ENCODE peak calls at places on chromosome 18, in five cellular contexts. Q is cardiac muscle cell, K is SJSA1, G is sigmoid colon, S is coronary artery. X is an unnamed sample.

GRCh38 chr18:53254265-53254664 is 914.3 kb downstream of the DCC start:
- DNase-seq in K (no peak), S (no peak), Q (no peak), G (no peak), X (no peak)

GRCh38 chr18:28019425-28020108 is 157.4 kb downstream of the CDH2 start:
- DNase-seq in K (no peak), S (no peak), Q (no peak), G (no peak), X (no peak)

GRCh38 chr18:12637393-12637792 is 20.5 kb downstream of the SPIRE1 start:
- DNase-seq in K (no peak), G (no peak), Q (no peak), S (no peak), X (no peak)

GRCh38 chr18:24754572-24754971 is 294.1 kb downstream of the HRH4 start:
- DNase-seq in K (no peak), S (no peak), Q (peak), G (no peak), X (no peak)

GRCh38 chr18:32771871-32772499 is 838 bp downstream of the KLHL14 start:
- DNase-seq in G (peak), Q (peak), K (no peak), S (no peak), X (no peak)

GRCh38 chr18:9519431-9519830 is 44.1 kb downstream of the RALBP1 start:
- DNase-seq in Q (no peak), G (no peak), S (no peak), K (no peak), X (no peak)

GRCh38 chr18:59556265-59556664 is 141.0 kb downstream of the CCBE1 start:
- DNase-seq in Q (no peak), S (no peak), G (no peak), K (no peak), X (no peak)

GRCh38 chr18:57668021-57668420 is 46.4 kb upstream of the NARS1 start:
- DNase-seq in K (no peak), G (no peak), Q (no peak), S (no peak), X (peak)

GRCh38 chr18:32674491-32674890 is 98.3 kb downstream of the KLHL14 start:
- DNase-seq in S (no peak), K (no peak), Q (peak), G (no peak), X (no peak)

DNA sequence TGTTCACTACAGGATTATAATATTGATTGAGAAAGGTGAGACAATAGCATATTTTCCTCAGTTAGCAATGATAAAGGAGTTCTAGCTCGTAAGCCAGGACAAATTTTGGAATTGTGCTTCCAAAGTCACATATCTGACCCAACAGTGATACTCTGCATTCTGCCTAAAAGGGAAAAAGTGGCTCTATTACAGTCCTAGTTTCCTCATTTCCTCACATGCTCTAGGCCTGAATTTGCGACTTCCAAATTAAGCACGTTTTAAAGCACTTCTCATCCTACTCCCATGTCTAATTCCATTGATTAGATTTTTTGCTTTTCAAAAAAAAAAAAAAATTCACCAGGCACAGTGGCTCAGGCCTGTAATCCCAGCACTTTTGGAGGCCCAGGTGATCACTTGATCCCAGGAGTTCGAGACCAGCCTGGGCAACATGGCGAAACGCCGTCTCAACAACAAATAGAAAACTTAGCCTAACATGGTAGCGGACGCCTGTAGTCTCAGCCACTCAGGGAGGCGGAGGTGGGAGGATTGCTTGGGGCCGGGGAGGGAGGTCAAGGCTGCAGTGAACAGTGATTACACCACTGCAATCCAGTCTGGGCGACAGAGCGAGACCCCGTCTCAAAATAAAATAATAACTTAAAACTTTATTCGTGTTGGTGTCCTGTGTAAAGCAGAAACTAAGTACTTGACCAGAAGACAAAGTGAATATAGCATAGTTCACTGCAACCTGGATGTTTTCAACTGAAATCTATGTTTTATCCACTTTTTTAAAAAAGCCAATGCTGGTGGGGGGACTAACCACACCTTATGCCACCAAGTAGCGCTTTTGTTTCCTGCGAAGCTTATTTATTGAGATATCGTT is 1.5 kb downstream of the ESCO1 start:
- DNase-seq in G (no peak), K (no peak), S (no peak), Q (no peak), X (no peak)
- H3K27ac ChIP-seq in G (peak), K (no peak), S (peak), Q (peak), X (peak)

DNA sequence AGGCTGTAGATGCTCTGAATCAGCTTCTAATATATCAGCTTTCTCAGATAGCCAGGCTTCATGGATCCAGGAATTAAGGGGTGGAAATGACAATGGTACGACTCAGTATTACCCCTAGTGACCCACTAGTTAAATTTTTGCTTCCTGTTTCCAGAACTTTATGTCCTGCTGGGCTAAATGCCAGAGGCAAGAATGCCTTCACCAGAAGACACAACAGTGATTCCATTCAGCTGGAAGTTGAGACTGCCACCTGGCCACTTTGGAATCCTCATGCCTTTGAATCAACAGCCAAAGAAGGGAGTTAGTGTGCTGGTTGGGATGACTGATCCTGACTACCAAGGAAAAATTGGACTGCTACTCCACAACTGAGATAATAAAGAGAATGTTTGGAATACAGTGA is 239.1 kb downstream of the ASXL3 start:
- DNase-seq in S (no peak), G (no peak), Q (no peak), K (no peak), X (no peak)
- H3K27ac ChIP-seq in S (no peak), G (no peak), Q (no peak), K (no peak), X (no peak)

DNA sequence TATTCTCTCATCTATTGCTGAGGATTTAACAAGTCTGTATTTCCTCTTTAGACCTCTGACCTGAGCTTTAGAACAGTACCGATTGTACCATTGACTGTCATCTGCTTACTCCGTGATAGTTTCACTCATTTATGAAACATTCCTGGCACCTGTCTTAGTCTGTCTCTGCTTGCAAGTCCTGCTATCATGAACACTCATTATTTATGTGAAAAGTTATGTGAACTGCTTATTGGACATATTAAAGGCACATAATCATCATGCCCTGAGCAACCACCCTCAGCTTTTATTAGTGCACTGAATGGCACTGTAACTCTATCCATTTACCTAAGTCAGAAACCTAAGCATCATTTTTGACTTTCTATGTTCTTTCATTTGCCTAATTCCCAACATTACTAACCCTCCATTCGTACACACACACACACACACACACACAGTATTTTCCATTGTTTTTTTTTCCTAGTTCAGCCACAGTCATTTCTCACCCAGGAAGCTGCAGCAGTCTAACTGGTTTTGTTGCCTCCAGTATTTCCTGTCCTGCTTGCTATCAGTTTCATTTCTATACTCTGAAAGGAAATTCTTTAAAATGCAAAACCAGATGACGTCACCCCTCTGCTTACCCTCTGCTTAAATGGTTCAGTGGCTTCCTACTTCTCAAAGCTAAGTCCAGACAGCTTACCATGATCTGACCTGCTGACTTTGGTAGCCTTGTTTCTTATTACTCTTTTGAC is 146.1 kb downstream of the HAUS1 start:
- DNase-seq in Q (no peak), S (no peak), K (peak), G (no peak), X (no peak)
- H3K27ac ChIP-seq in Q (no peak), S (no peak), K (peak), G (no peak), X (peak)

GRCh38 chr18:36843784-36844183 is 14.9 kb downstream of the KIAA1328 start:
- DNase-seq in K (no peak), Q (no peak), S (no peak), G (no peak), X (no peak)
- H3K27ac ChIP-seq in K (no peak), Q (no peak), S (no peak), G (no peak), X (no peak)

GRCh38 chr18:74806700-74807416 is 209.2 kb downstream of the ZNF407 start:
- DNase-seq in K (no peak), S (no peak), Q (no peak), G (no peak), X (no peak)
- H3K27ac ChIP-seq in K (peak), S (no peak), Q (peak), G (peak), X (no peak)

GRCh38 chr18:48724939-48725338 is 186.1 kb downstream of the CTIF start:
- DNase-seq in Q (no peak), S (no peak), G (no peak), K (no peak), X (no peak)
- H3K27ac ChIP-seq in Q (peak), S (no peak), G (no peak), K (no peak), X (no peak)

DNA sequence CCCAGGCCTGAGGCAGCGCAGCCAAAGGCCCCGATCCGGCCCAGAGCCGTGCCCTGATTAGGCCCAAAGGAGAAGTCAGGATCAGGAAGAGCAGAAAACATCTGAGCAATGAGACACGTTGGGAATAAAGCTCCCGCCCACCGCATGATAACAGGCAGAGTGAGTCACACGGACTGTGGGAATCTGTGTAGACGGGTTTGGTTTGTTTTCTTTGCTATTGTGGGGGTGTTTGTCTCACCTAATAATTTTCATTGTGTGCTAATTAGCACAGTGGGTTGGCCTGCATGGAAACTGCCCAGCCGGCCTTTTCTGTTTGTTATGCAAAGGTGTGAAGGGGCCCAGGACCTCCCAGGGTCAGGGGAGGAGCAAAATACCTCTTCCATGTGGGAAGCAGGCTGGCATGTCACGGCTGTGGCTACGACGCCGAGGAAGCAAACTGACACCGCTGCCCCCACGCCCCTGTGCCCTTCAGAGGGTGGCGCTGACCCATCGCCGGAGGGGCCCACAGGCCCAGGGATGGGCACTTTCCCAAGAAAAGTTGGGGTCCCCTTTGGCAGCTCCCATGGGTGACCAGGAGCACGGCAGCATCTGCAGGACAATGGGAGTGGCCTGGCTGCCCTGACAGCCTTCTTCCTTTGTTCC is 68.4 kb upstream of the CTDP1 start:
- DNase-seq in K (peak), Q (no peak), G (peak), S (peak), X (peak)
- H3K27ac ChIP-seq in K (peak), Q (no peak), G (no peak), S (no peak), X (peak)

GRCh38 chr18:22831441-22831904 is 101.7 kb upstream of the RBBP8 start:
- DNase-seq in K (no peak), S (no peak), Q (no peak), G (no peak), X (no peak)

GRCh38 chr18:22827741-22828140 is 105.4 kb upstream of the RBBP8 start:
- DNase-seq in K (no peak), S (no peak), Q (no peak), G (no peak), X (no peak)

GRCh38 chr18:22829781-22830180 is 103.3 kb upstream of the RBBP8 start:
- DNase-seq in G (no peak), S (no peak), Q (no peak), K (no peak), X (no peak)

GRCh38 chr18:22828171-22828570 is 105.0 kb upstream of the RBBP8 start:
- DNase-seq in K (no peak), S (no peak), Q (no peak), G (no peak), X (no peak)

DNA sequence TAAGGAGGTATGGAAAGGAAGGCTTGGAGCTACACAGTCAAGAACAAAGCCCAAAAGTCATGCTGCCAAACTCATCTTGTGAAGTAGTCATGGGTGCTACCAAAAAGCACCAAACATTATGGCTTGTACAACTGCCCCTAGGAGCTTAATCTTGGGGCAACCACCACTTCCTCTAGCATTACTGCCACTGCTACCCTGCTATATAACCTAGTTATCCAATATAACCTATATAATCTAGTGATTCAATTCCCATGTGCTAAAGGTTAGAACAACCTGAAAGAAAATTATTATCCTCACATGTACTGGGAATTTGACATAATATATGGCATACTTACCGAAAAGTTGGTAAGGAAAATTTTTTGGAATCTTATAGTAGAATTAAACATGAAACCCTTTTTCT is 102.6 kb upstream of the RBBP8 start:
- DNase-seq in K (no peak), S (no peak), G (no peak), Q (no peak), X (no peak)
- H3K27ac ChIP-seq in K (no peak), S (no peak), G (no peak), Q (no peak), X (no peak)

X was measured in right atrium auricular region.